ENCODE peak calls at places on chromosomes 13 and 19, in seven cellular contexts. T is tibial nerve, N is A549, K is stomach, X is suprapubic skin, H is sigmoid colon, Q is esophagus muscularis mucosa. I is an unnamed sample.

GRCh38 chr19:17125728-17126677 is 50.4 kb downstream of the MYO9B start:
- DNase-seq in H (peak; percentile 80), N (no peak), K (peak; percentile 47), Q (no peak), T (no peak), X (no peak), I (peak; percentile 68)

GRCh38 chr13:20430296-20430695 is 95.4 kb downstream of the CRYL1 start:
- DNase-seq in H (no peak), N (no peak), X (no peak), K (no peak), T (no peak), Q (peak; percentile 47), I (no peak)

GRCh38 chr13:103002279-103002678 is 63.9 kb downstream of the SLC10A2 start:
- DNase-seq in Q (no peak), N (no peak), K (no peak), T (no peak), H (no peak), X (no peak), I (no peak)

GRCh38 chr13:85597790-85598500 is 201.3 kb downstream of the SLITRK6 start:
- DNase-seq in H (no peak), Q (no peak), N (no peak), T (no peak), X (no peak), K (no peak), I (no peak)

GRCh38 chr13:45500492-45501174 is 35.9 kb downstream of the COG3 start:
- DNase-seq in T (no peak), K (no peak), N (no peak), H (no peak), X (no peak), Q (no peak), I (no peak)

GRCh38 chr13:45178349-45179142 is 22.3 kb downstream of the KCTD4 start:
- DNase-seq in K (no peak), X (no peak), H (no peak), N (no peak), T (no peak), Q (no peak), I (no peak)

GRCh38 chr19:5539431-5539833 is 28.3 kb downstream of the TINCR start:
- DNase-seq in K (no peak), X (no peak), T (no peak), H (no peak), N (no peak), Q (no peak), I (no peak)

GRCh38 chr13:25286308-25286968 is 850 bp downstream of the MTMR6 start:
- DNase-seq in Q (no peak), T (no peak), K (no peak), N (no peak), H (no peak), X (no peak), I (peak; percentile 44)

GRCh38 chr19:35352177-35352447 is 4.4 kb downstream of the FFAR1 start:
- DNase-seq in K (no peak), X (no peak), N (no peak), T (no peak), Q (no peak), H (peak; percentile 57), I (no peak)

GRCh38 chr19:34661357-34661756 is 15.6 kb downstream of the SCGB2B2 start:
- DNase-seq in Q (no peak), N (no peak), H (no peak), K (peak; percentile 45), T (no peak), X (no peak), I (no peak)

DNA sequence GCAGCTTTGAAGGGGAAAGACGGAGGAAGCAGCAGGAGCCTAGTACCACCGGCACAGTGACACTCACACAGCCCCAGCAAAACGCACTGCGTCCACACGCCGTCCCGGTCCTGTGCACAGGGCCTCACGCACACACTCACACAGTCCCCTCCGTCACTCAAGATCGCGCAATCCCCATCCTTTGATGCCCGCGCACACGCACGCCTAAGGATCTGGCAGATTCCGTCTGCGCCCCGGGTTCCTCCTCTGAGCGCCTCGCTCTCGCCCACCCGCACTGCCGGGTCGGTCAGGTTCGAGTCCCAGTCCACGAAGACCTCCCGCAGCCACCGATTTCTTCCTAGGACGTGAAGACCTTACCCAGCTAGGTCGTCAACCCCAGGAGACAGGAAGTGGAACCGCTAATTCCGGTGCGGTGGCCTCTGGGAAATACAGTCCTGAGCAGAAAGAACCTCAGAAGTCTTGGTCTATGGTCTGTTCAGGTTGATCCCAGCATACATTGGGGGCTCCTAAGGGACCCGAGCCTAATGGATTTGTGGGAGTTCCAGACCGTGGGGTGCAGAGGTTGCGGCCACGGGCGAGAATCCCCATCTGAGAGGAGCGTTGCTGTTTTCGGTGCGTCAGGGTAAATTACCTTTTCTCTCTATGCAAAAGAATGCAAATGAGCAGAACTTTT is at the start of gene ZNF780B:
- DNase-seq in N (peak; percentile 93), Q (peak; percentile 92), K (peak; percentile 67), T (peak; percentile 16), H (peak; percentile 65), X (peak; percentile 80), I (peak; percentile 80)
- H3K27ac ChIP-seq in N (peak within 1 kb of the TSS; percentile 84), Q (peak within 1 kb of the TSS; percentile 77), K (no peak within 1 kb of the TSS), T (peak within 1 kb of the TSS; percentile 50), H (peak within 1 kb of the TSS; percentile 80), X (peak within 1 kb of the TSS; percentile 26), I (peak within 1 kb of the TSS; percentile 78)

GRCh38 chr13:50152224-50152623 is 137.0 kb downstream of the KCNRG start:
- DNase-seq in T (no peak), K (no peak), H (no peak), Q (no peak), X (no peak), N (no peak), I (no peak)
- H3K4me3 ChIP-seq in T (peak overlapping the region; percentile 13), K (no peak overlapping the region), H (peak overlapping the region; percentile 0), Q (no peak overlapping the region), X (no peak overlapping the region), N (no peak overlapping the region), I (no peak overlapping the region)

DNA sequence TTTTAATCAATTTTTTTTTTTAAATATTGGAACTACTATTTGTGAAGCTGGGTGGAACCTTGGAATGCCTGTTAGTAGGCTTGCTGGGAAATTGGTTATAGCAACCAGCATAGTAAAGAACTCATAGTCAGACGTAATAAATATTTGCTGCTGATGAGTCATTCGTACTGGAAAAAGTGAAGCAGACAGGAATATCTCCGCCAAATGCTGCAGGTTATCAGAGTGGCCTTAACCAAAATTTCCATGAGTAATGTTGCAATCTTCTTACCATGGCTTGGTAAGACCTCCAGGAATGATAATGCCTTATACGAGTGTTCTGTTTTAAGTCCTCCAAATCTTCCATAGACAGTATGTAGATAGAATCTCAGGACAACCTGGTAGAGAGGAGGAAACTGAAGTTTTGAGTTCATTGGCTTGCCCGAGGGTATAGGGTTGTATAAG is 34.2 kb downstream of the MBNL2 start:
- DNase-seq in X (no peak), T (no peak), H (no peak), N (peak; percentile 64), K (no peak), Q (no peak), I (no peak)
- TF ChIP-seq EP300 in X (no peak), T (no peak), H (no peak), N (peak; percentile 76), K (no peak), Q (peak; percentile 44), I (peak; percentile 73)

GRCh38 chr13:30406779-30407416 is 15.4 kb upstream of the UBE2L5 start:
- DNase-seq in K (no peak), X (no peak), H (no peak), N (no peak), T (no peak), Q (no peak), I (no peak)

GRCh38 chr13:30401347-30401746 is 20.9 kb upstream of the UBE2L5 start:
- DNase-seq in Q (no peak), N (no peak), K (no peak), H (no peak), X (no peak), T (no peak), I (no peak)

GRCh38 chr13:30400376-30400775 is 21.9 kb upstream of the UBE2L5 start:
- DNase-seq in T (no peak), N (no peak), K (no peak), H (no peak), Q (no peak), X (no peak), I (no peak)

GRCh38 chr13:30403491-30403890 is 18.8 kb upstream of the UBE2L5 start:
- DNase-seq in K (no peak), Q (no peak), H (no peak), N (no peak), X (no peak), T (no peak), I (no peak)

GRCh38 chr13:30404207-30404606 is 18.1 kb upstream of the UBE2L5 start:
- DNase-seq in K (no peak), N (no peak), X (no peak), T (no peak), Q (no peak), H (no peak), I (no peak)
- H3K27ac ChIP-seq in K (no peak overlapping the region), N (no peak overlapping the region), X (peak overlapping the region; percentile 71), T (no peak overlapping the region), Q (no peak overlapping the region), H (no peak overlapping the region), I (no peak overlapping the region)

DNA sequence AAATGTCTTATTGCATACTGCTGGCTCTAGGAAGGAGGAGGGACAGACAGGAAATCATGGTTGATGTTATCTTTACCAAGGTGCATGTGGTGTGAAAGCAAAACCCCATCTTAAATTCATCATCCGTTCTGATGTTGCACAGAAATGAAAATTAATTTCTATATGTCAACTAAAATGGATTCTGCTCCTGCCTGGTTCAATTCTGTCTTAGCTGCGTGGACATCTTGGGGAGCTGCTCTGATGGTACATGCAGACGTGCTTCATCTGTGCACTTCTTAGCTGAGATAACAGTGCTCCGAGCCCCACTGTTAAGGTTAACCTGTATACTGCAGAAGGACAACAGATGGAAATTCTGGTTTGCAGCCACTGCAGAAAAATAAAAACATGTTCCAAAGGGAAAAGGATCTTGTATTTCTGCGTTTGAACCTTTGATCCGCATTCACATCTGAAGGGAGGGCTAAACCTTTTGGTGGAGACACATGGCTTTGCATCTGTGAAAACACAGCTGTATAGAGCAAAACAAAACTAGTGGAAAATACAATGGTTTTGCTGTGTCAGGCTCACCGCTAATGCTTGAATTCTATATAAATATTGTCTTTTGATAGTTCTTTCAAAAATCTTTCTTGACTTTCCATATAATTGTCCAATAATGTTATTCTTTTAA is 155.7 kb downstream of the TM9SF2 start:
- DNase-seq in H (no peak), K (no peak), X (no peak), Q (peak; percentile 42), T (no peak), N (no peak), I (no peak)
- H3K4me3 ChIP-seq in H (no peak overlapping the region), K (no peak overlapping the region), X (no peak overlapping the region), Q (no peak overlapping the region), T (no peak overlapping the region), N (no peak overlapping the region), I (no peak overlapping the region)

DNA sequence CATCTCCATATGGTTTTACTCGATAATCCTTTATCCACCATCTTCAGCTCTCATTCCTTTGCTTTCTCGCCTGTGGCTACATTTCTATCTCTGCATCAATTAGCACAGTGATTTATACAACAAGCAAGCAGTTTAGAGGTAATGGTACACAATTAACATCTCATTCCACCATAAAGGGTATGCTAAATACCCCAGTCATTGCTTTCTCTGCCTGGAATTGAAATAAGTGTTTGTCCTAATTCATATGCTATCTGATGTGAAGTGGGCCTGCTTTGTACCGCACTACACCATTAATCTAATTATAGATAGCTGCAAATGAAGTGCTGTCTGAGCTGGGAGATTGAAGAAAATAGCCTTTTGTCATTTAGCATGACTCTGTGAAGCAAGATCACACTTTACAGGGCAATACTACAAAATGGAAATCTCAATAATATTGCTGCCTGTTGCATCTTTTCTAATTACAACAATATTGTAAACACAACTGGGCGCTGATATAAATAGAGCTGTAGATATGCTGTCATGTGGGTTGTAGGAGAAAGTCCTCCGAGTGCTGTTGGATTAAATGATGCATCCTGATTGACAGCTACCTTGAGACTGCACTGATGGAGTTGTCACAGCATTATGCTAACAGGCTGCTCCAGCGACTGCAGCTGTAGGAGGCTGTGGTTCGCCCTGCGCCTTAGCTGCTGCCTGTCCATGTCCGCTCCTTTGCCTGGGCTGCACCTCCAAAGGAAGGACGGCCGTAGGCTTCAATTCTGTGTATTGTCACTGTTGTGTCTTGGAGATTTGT is 78.2 kb downstream of the GGACT start:
- DNase-seq in H (no peak), K (no peak), N (no peak), Q (no peak), T (no peak), X (no peak), I (no peak)
- TF ChIP-seq EP300 in H (no peak), K (no peak), N (no peak), Q (no peak), T (no peak), X (no peak), I (no peak)